ENCODE peak calls at places on chromosome 3, in ten cellular contexts. H is stimulated activated naive CD8-positive, alpha-beta T cell treated with anti-CD3 and anti-CD28 coated beads, Interleukin-15, Interleukin-2, amounts not matched to agents 100 U/mL and 50 U/mL, for 24 hours; L is PC-3; B is memory B cell; C is left cardiac atrium; Y is left ventricle myocardium superior; R is Panc1; J is right cardiac atrium; X is stimulated activated naive B cell treated with anti-CD40 and anti-IgM and Interleukin-4, amounts not matched to agents 10 μg/mL and 1 μg/mL and 100 μg/mL, for 72 hours; S is activated CD8-positive, alpha-beta memory T cell treated with anti-CD3 and anti-CD28 coated beads, Interleukin-2, amount 10 ng/mL, durations not matched to agents 7 days and 5 days. E is an unnamed sample.

GRCh38 chr3:17724948-17725347 is 17.5 kb downstream of the TBC1D5 start:
- ATAC-seq in H (no peak), L (no peak), B (no peak), C (no peak), Y (no peak), R (no peak), J (no peak), X (no peak), S (no peak), E (no peak)

GRCh38 chr3:110413807-110414748 is 657.5 kb upstream of the NECTIN3 start:
- ATAC-seq in H (no peak), L (peak), B (no peak), C (peak), Y (peak), R (no peak), J (peak), X (no peak), S (no peak), E (peak)

GRCh38 chr3:49650177-49650576 is 24.0 kb upstream of the APEH start:
- ATAC-seq in H (no peak), L (no peak), B (no peak), C (no peak), Y (no peak), R (no peak), J (no peak), X (no peak), S (no peak), E (no peak)

GRCh38 chr3:34856577-34856976 is 782.7 kb upstream of the ARPP21 start:
- ATAC-seq in H (no peak), L (no peak), B (no peak), C (peak), Y (no peak), R (no peak), J (no peak), X (no peak), S (no peak), E (no peak)

GRCh38 chr3:108071394-108071793 is 19.4 kb downstream of the CD47 start:
- ATAC-seq in H (peak), L (no peak), B (no peak), C (no peak), Y (no peak), R (no peak), J (no peak), X (no peak), S (no peak), E (no peak)

GRCh38 chr3:30439451-30440053 is 166.8 kb upstream of the TGFBR2 start:
- ATAC-seq in H (no peak), L (no peak), B (no peak), C (no peak), Y (no peak), R (no peak), J (no peak), X (no peak), S (no peak), E (no peak)

GRCh38 chr3:56404884-56405283 is 63.4 kb downstream of the ERC2 start:
- ATAC-seq in H (no peak), L (no peak), B (no peak), C (no peak), Y (no peak), R (no peak), J (no peak), X (no peak), S (no peak), E (no peak)

GRCh38 chr3:129352045-129352444 is 73.4 kb downstream of the HMCES start:
- ATAC-seq in H (no peak), L (no peak), B (peak), C (no peak), Y (no peak), R (peak), J (no peak), X (peak), S (no peak), E (peak)

GRCh38 chr3:98991393-98991792 is 89.9 kb upstream of the DCBLD2 start:
- ATAC-seq in H (no peak), L (peak), B (no peak), C (no peak), Y (no peak), R (no peak), J (no peak), X (no peak), S (no peak), E (peak)

GRCh38 chr3:31106912-31107311 is 212.5 kb upstream of the GADL1 start:
- ATAC-seq in H (peak), L (no peak), B (no peak), C (no peak), Y (no peak), R (no peak), J (no peak), X (no peak), S (peak), E (no peak)

GRCh38 chr3:24149032-24149431 is 203.9 kb downstream of the NR1D2 start:
- ATAC-seq in H (no peak), L (no peak), B (no peak), C (no peak), Y (no peak), R (no peak), J (no peak), X (no peak), S (no peak), E (no peak)

GRCh38 chr3:167691366-167691765 is 37.6 kb upstream of the WDR49 start:
- ATAC-seq in H (peak), L (no peak), B (peak), C (no peak), Y (no peak), R (no peak), J (no peak), X (peak), S (peak), E (no peak)

GRCh38 chr3:69082805-69083204 is 1.9 kb upstream of the ARL6IP5 start:
- ATAC-seq in H (peak), L (no peak), B (peak), C (no peak), Y (no peak), R (no peak), J (no peak), X (peak), S (peak), E (peak)

GRCh38 chr3:193963808-193964516 is 172.0 kb upstream of the HES1 start:
- ATAC-seq in H (peak), L (no peak), B (no peak), C (no peak), Y (peak), R (no peak), J (no peak), X (peak), S (peak), E (no peak)

GRCh38 chr3:10483686-10484345 is 21.6 kb downstream of the ATP2B2 start:
- ATAC-seq in H (no peak), L (no peak), B (no peak), C (no peak), Y (no peak), R (no peak), J (no peak), X (no peak), S (no peak), E (no peak)

GRCh38 chr3:150447084-150447483 is 39.0 kb downstream of the TSC22D2 start:
- ATAC-seq in H (no peak), L (no peak), B (no peak), C (no peak), Y (no peak), R (peak), J (no peak), X (no peak), S (no peak), E (no peak)

GRCh38 chr3:134392336-134392983 is 18.2 kb upstream of the AMOTL2 start:
- ATAC-seq in H (no peak), L (no peak), B (no peak), C (peak), Y (peak), R (no peak), J (peak), X (no peak), S (no peak), E (peak)

GRCh38 chr3:36792342-36792741 is 28.0 kb upstream of the DCLK3 start:
- ATAC-seq in H (peak), L (peak), B (peak), C (peak), Y (no peak), R (peak), J (no peak), X (peak), S (peak), E (peak)

GRCh38 chr3:125140011-125140813 is 72.3 kb downstream of the SLC12A8 start:
- ATAC-seq in H (no peak), L (no peak), B (no peak), C (peak), Y (peak), R (no peak), J (no peak), X (no peak), S (no peak), E (peak)

GRCh38 chr3:10667269-10667668 is 148.8 kb upstream of the SLC6A11 start:
- ATAC-seq in H (peak), L (no peak), B (no peak), C (no peak), Y (no peak), R (no peak), J (no peak), X (no peak), S (no peak), E (no peak)

GRCh38 chr3:42926310-42926709 is 20.4 kb downstream of the ZNF662 start:
- ATAC-seq in H (no peak), L (no peak), B (no peak), C (no peak), Y (no peak), R (no peak), J (no peak), X (no peak), S (no peak), E (no peak)

GRCh38 chr3:58536501-58537411 is at the start of gene ACOX2:
- ATAC-seq in H (no peak), L (no peak), B (no peak), C (peak), Y (peak), R (no peak), J (peak), X (no peak), S (no peak), E (peak)

GRCh38 chr3:120615863-120616599 is 19.9 kb downstream of the NDUFB4 start:
- ATAC-seq in H (no peak), L (no peak), B (peak), C (peak), Y (peak), R (no peak), J (peak), X (no peak), S (no peak), E (no peak)

GRCh38 chr3:71045917-71046282 is 537.6 kb downstream of the FOXP1 start:
- ATAC-seq in H (peak), L (no peak), B (peak), C (no peak), Y (no peak), R (no peak), J (no peak), X (peak), S (peak), E (no peak)

GRCh38 chr3:190222360-190222759 is 99.9 kb downstream of the CLDN1 start:
- ATAC-seq in H (no peak), L (no peak), B (no peak), C (no peak), Y (no peak), R (no peak), J (peak), X (no peak), S (no peak), E (no peak)

GRCh38 chr3:46564190-46565112 is 1.7 kb downstream of the LRRC2 start:
- ATAC-seq in H (no peak), L (no peak), B (no peak), C (peak), Y (peak), R (no peak), J (peak), X (no peak), S (no peak), E (no peak)

GRCh38 chr3:124411729-124412128 is 318.5 kb upstream of the UMPS start:
- ATAC-seq in H (no peak), L (no peak), B (no peak), C (no peak), Y (no peak), R (no peak), J (no peak), X (no peak), S (no peak), E (no peak)

GRCh38 chr3:157347577-157348303 is 88.9 kb upstream of the PTX3 start:
- ATAC-seq in H (no peak), L (no peak), B (no peak), C (no peak), Y (no peak), R (no peak), J (no peak), X (no peak), S (no peak), E (no peak)

GRCh38 chr3:81622395-81622794 is 139.1 kb downstream of the GBE1 start:
- ATAC-seq in H (no peak), L (no peak), B (no peak), C (no peak), Y (no peak), R (no peak), J (no peak), X (no peak), S (no peak), E (no peak)

GRCh38 chr3:14502472-14502871 is 37.7 kb downstream of the GRIP2 start:
- ATAC-seq in H (no peak), L (no peak), B (no peak), C (no peak), Y (no peak), R (no peak), J (no peak), X (no peak), S (no peak), E (no peak)

GRCh38 chr3:187889601-187890404 is 144.5 kb upstream of the BCL6 start:
- ATAC-seq in H (no peak), L (no peak), B (no peak), C (peak), Y (peak), R (peak), J (peak), X (no peak), S (peak), E (peak)

GRCh38 chr3:33420966-33421365 is 19.2 kb downstream of the UBP1 start:
- ATAC-seq in H (no peak), L (peak), B (no peak), C (no peak), Y (no peak), R (no peak), J (no peak), X (no peak), S (no peak), E (peak)

GRCh38 chr3:45885979-45886711 is at the start of gene CCR9:
- ATAC-seq in H (no peak), L (no peak), B (no peak), C (no peak), Y (no peak), R (no peak), J (no peak), X (no peak), S (no peak), E (no peak)

GRCh38 chr3:179091113-179091512 is 19.5 kb upstream of the ZMAT3 start:
- ATAC-seq in H (no peak), L (no peak), B (no peak), C (no peak), Y (no peak), R (no peak), J (no peak), X (peak), S (peak), E (peak)

GRCh38 chr3:186953011-186953487 is 22.7 kb downstream of the ST6GAL1 start:
- ATAC-seq in H (peak), L (peak), B (peak), C (peak), Y (no peak), R (no peak), J (no peak), X (peak), S (peak), E (no peak)